ENCODE peak calls at places on chromosomes 1 and 21, in seven cellular contexts. One of them, this sample, is unnamed.

GRCh38 chr1:72051538-72051937 is 230.8 kb downstream of the NEGR1 start:
- DNase-seq in psoas muscle: no peak
- DNase-seq in fibroblast of lung: no peak
- DNase-seq in HFFc6: no peak
- DNase-seq in CD4-positive, alpha-beta T cell: no peak
- DNase-seq in PC-3: peak
- DNase-seq in AG04450: no peak
- DNase-seq in this sample: no peak

GRCh38 chr1:114353233-114353632 is 157.8 kb downstream of the TRIM33 start:
- DNase-seq in HFFc6: peak
- DNase-seq in psoas muscle: peak
- DNase-seq in PC-3: peak
- DNase-seq in CD4-positive, alpha-beta T cell: no peak
- DNase-seq in AG04450: peak
- DNase-seq in fibroblast of lung: peak
- DNase-seq in this sample: no peak

GRCh38 chr21:41135715-41136114 is 32.2 kb upstream of the BACE2 start:
- DNase-seq in fibroblast of lung: no peak
- DNase-seq in psoas muscle: no peak
- DNase-seq in HFFc6: no peak
- DNase-seq in PC-3: no peak
- DNase-seq in AG04450: no peak
- DNase-seq in CD4-positive, alpha-beta T cell: no peak
- DNase-seq in this sample: no peak

GRCh38 chr1:21059021-21059420 is 117.7 kb downstream of the EIF4G3 start:
- DNase-seq in HFFc6: no peak
- DNase-seq in psoas muscle: no peak
- DNase-seq in CD4-positive, alpha-beta T cell: no peak
- DNase-seq in AG04450: no peak
- DNase-seq in fibroblast of lung: no peak
- DNase-seq in PC-3: no peak
- DNase-seq in this sample: no peak

GRCh38 chr1:26861889-26862371 is 1.0 kb upstream of the SFN start:
- DNase-seq in HFFc6: no peak
- DNase-seq in PC-3: peak
- DNase-seq in psoas muscle: no peak
- DNase-seq in fibroblast of lung: no peak
- DNase-seq in AG04450: no peak
- DNase-seq in CD4-positive, alpha-beta T cell: no peak
- DNase-seq in this sample: no peak

GRCh38 chr1:82161651-82162238 is 361.0 kb downstream of the ADGRL2 start:
- DNase-seq in AG04450: no peak
- DNase-seq in CD4-positive, alpha-beta T cell: no peak
- DNase-seq in psoas muscle: no peak
- DNase-seq in HFFc6: no peak
- DNase-seq in PC-3: peak
- DNase-seq in fibroblast of lung: peak
- DNase-seq in this sample: no peak

GRCh38 chr1:54112969-54113368 is 39.8 kb downstream of the CDCP2 start:
- DNase-seq in HFFc6: no peak
- DNase-seq in psoas muscle: no peak
- DNase-seq in fibroblast of lung: peak
- DNase-seq in PC-3: no peak
- DNase-seq in CD4-positive, alpha-beta T cell: no peak
- DNase-seq in AG04450: no peak
- DNase-seq in this sample: no peak

GRCh38 chr1:235675152-235675890 is 25.7 kb upstream of the GNG4 start:
- DNase-seq in psoas muscle: no peak
- DNase-seq in HFFc6: peak
- DNase-seq in CD4-positive, alpha-beta T cell: no peak
- DNase-seq in AG04450: peak
- DNase-seq in fibroblast of lung: peak
- DNase-seq in PC-3: no peak
- DNase-seq in this sample: no peak

GRCh38 chr1:53600486-53600885 is 138.5 kb downstream of the GLIS1 start:
- DNase-seq in CD4-positive, alpha-beta T cell: no peak
- DNase-seq in HFFc6: no peak
- DNase-seq in AG04450: no peak
- DNase-seq in fibroblast of lung: no peak
- DNase-seq in PC-3: no peak
- DNase-seq in psoas muscle: no peak
- DNase-seq in this sample: no peak

GRCh38 chr1:226134170-226135058 is 52.1 kb downstream of the ACBD3 start:
- DNase-seq in CD4-positive, alpha-beta T cell: no peak
- DNase-seq in HFFc6: no peak
- DNase-seq in fibroblast of lung: no peak
- DNase-seq in PC-3: no peak
- DNase-seq in psoas muscle: no peak
- DNase-seq in AG04450: no peak
- DNase-seq in this sample: no peak

GRCh38 chr1:31625561-31626272 is 8.2 kb downstream of the HCRTR1 start:
- DNase-seq in fibroblast of lung: peak
- DNase-seq in AG04450: no peak
- DNase-seq in CD4-positive, alpha-beta T cell: no peak
- DNase-seq in psoas muscle: no peak
- DNase-seq in HFFc6: peak
- DNase-seq in PC-3: no peak
- DNase-seq in this sample: no peak

GRCh38 chr1:1162597-1163537 is 10.8 kb upstream of the TTLL10 start:
- DNase-seq in psoas muscle: peak
- DNase-seq in CD4-positive, alpha-beta T cell: no peak
- DNase-seq in AG04450: no peak
- DNase-seq in PC-3: peak
- DNase-seq in HFFc6: no peak
- DNase-seq in fibroblast of lung: no peak
- DNase-seq in this sample: no peak

DNA sequence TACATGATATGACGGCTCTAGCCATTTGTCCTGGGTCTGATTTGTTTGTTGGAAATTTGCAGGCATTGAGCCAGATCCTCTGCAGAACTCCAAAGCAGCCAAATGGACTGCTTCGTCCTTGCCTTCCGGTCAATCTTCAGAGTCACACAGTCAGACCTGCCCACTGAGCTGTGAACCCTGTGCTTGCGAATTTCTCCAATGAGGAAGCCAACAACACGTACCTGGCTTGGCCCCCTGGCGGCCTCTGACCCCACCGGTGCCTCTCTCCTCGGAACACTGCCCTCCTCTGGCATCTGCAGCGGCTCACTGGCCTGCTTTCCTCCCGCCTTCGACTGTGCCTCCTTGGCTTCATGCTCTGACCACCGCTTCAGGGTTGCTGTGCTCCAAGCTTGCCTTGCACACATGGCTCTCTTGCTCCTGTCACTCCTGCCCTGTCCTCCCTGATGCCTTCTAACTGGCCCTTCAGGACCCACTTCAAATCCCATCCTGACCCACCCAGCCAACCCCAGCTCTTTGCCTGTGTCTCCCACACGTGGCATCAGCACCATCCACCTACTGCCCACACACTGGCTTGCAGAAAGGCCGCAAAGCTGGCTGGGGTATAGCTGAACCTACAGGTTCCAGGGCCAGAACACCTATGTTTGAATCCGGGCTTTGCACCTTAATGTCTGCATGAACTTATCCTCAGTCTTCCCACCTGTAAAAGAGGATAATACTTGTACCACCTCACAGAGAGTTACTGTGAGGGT is 128.2 kb downstream of the KCNN3 start:
- DNase-seq in CD4-positive, alpha-beta T cell: no peak
- DNase-seq in fibroblast of lung: no peak
- DNase-seq in PC-3: no peak
- DNase-seq in AG04450: no peak
- DNase-seq in psoas muscle: no peak
- DNase-seq in HFFc6: no peak
- DNase-seq in this sample: no peak
- TF ChIP-seq CTCF in CD4-positive, alpha-beta T cell: no peak
- TF ChIP-seq CTCF in fibroblast of lung: no peak
- TF ChIP-seq CTCF in PC-3: peak
- TF ChIP-seq CTCF in AG04450: no peak
- TF ChIP-seq CTCF in psoas muscle: peak
- TF ChIP-seq CTCF in HFFc6: no peak
- TF ChIP-seq CTCF in this sample: no peak

GRCh38 chr1:103275725-103276124 is 167.4 kb upstream of the COL11A1 start:
- DNase-seq in CD4-positive, alpha-beta T cell: no peak
- DNase-seq in psoas muscle: no peak
- DNase-seq in HFFc6: no peak
- DNase-seq in PC-3: no peak
- DNase-seq in AG04450: no peak
- DNase-seq in fibroblast of lung: peak
- DNase-seq in this sample: no peak

GRCh38 chr1:103273106-103273505 is 164.8 kb upstream of the COL11A1 start:
- DNase-seq in fibroblast of lung: no peak
- DNase-seq in AG04450: no peak
- DNase-seq in HFFc6: no peak
- DNase-seq in CD4-positive, alpha-beta T cell: no peak
- DNase-seq in psoas muscle: no peak
- DNase-seq in PC-3: no peak
- DNase-seq in this sample: no peak

GRCh38 chr1:103274886-103275285 is 166.6 kb upstream of the COL11A1 start:
- DNase-seq in CD4-positive, alpha-beta T cell: no peak
- DNase-seq in PC-3: no peak
- DNase-seq in fibroblast of lung: no peak
- DNase-seq in psoas muscle: no peak
- DNase-seq in HFFc6: no peak
- DNase-seq in AG04450: no peak
- DNase-seq in this sample: no peak
- TF ChIP-seq CTCF in CD4-positive, alpha-beta T cell: no peak
- TF ChIP-seq CTCF in PC-3: no peak
- TF ChIP-seq CTCF in fibroblast of lung: no peak
- TF ChIP-seq CTCF in psoas muscle: no peak
- TF ChIP-seq CTCF in HFFc6: no peak
- TF ChIP-seq CTCF in AG04450: no peak
- TF ChIP-seq CTCF in this sample: no peak

GRCh38 chr1:28466226-28466778 is 39.5 kb upstream of the RCC1 start:
- DNase-seq in fibroblast of lung: no peak
- DNase-seq in HFFc6: no peak
- DNase-seq in PC-3: no peak
- DNase-seq in psoas muscle: no peak
- DNase-seq in CD4-positive, alpha-beta T cell: no peak
- DNase-seq in AG04450: no peak
- DNase-seq in this sample: no peak

DNA sequence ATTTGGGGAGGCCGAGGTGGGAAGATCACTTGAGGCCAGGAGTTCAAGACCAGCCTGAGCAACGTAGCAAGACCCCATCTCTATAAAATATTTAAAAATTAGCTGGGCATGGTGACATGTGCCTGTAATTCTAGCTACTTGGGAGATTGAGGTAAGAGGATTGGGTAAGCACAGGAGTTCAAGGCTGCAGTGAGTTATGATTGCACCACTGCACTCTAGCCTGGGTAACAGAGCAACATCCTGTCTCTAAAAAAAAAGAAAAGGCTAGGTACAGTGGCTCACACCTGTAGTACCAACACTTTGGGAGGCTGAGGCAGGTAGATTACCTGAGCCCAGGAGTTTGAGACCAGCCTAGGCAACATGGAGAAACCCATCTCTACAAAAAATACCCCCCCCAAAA is 35.7 kb upstream of the RCC1 start:
- DNase-seq in AG04450: no peak
- DNase-seq in HFFc6: no peak
- DNase-seq in psoas muscle: no peak
- DNase-seq in fibroblast of lung: no peak
- DNase-seq in CD4-positive, alpha-beta T cell: no peak
- DNase-seq in PC-3: no peak
- DNase-seq in this sample: no peak
- TF ChIP-seq CTCF in AG04450: no peak
- TF ChIP-seq CTCF in HFFc6: no peak
- TF ChIP-seq CTCF in psoas muscle: no peak
- TF ChIP-seq CTCF in fibroblast of lung: no peak
- TF ChIP-seq CTCF in CD4-positive, alpha-beta T cell: no peak
- TF ChIP-seq CTCF in PC-3: no peak
- TF ChIP-seq CTCF in this sample: no peak

DNA sequence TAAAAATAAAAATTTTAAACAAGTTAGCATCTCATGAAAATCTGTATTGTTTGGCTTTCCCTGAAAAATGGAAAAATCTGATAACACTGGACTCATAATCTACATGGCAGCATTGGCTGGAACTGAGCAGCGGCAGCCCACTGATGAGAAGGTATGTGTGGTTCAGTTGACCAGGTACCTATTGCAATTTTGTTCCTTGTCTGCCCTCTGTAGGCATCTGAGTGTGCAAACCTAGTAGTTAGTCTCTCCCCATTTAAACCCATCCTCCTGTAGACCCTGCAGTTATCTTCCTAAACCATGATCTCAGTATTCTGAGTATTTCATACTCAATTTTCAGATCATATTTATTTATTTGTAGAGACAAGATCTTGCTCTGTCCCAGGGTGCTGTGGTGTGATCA is 59.4 kb upstream of the SERBP1 start:
- DNase-seq in psoas muscle: no peak
- DNase-seq in fibroblast of lung: peak
- DNase-seq in CD4-positive, alpha-beta T cell: no peak
- DNase-seq in AG04450: no peak
- DNase-seq in HFFc6: no peak
- DNase-seq in PC-3: peak
- DNase-seq in this sample: no peak
- TF ChIP-seq CTCF in psoas muscle: peak
- TF ChIP-seq CTCF in fibroblast of lung: peak
- TF ChIP-seq CTCF in CD4-positive, alpha-beta T cell: no peak
- TF ChIP-seq CTCF in AG04450: peak
- TF ChIP-seq CTCF in HFFc6: peak
- TF ChIP-seq CTCF in PC-3: peak
- TF ChIP-seq CTCF in this sample: peak

GRCh38 chr1:91513160-91513559 is 12.5 kb downstream of the CDC7 start:
- DNase-seq in psoas muscle: no peak
- DNase-seq in fibroblast of lung: peak
- DNase-seq in CD4-positive, alpha-beta T cell: no peak
- DNase-seq in PC-3: peak
- DNase-seq in AG04450: no peak
- DNase-seq in HFFc6: peak
- DNase-seq in this sample: no peak
- TF ChIP-seq CTCF in psoas muscle: peak
- TF ChIP-seq CTCF in fibroblast of lung: peak
- TF ChIP-seq CTCF in CD4-positive, alpha-beta T cell: peak
- TF ChIP-seq CTCF in PC-3: peak
- TF ChIP-seq CTCF in AG04450: peak
- TF ChIP-seq CTCF in HFFc6: peak
- TF ChIP-seq CTCF in this sample: peak